ENCODE peak calls at places on chromosomes 5 and 9, in five cellular contexts. T, P, Q, E and D are unnamed samples. For H3K4me1, the result is how much of the 10 kb centered on the place peaks cover.

GRCh38 chr9:89542461-89543021 is 44.6 kb upstream of the SEMA4D start:
- DNase-seq in T (no peak), P (no peak), Q (no peak), E (no peak), D (no peak)

GRCh38 chr9:87556821-87557220 is 59.2 kb downstream of the DAPK1 start:
- DNase-seq in T (no peak), P (no peak), Q (peak), E (no peak), D (no peak)

GRCh38 chr9:77952641-77953341 is 78.8 kb downstream of the GNAQ start:
- DNase-seq in T (no peak), P (peak), Q (no peak), E (no peak), D (no peak)

GRCh38 chr5:137414112-137414511 is 85.0 kb downstream of the SPOCK1 start:
- DNase-seq in T (no peak), P (no peak), Q (no peak), E (no peak), D (no peak)

GRCh38 chr5:147384346-147385193 is 125.3 kb downstream of the DPYSL3 start:
- DNase-seq in T (no peak), P (peak), Q (no peak), E (no peak), D (no peak)

GRCh38 chr9:112408285-112408684 is 28.4 kb downstream of the HSDL2 start:
- DNase-seq in T (no peak), P (no peak), Q (no peak), E (no peak), D (no peak)

GRCh38 chr5:169100735-169101075 is 200.2 kb downstream of the SLIT3 start:
- DNase-seq in T (no peak), P (peak), Q (no peak), E (peak), D (no peak)

GRCh38 chr9:77751341-77752091 is 103.4 kb upstream of the GNA14 start:
- DNase-seq in T (no peak), P (peak), Q (no peak), E (no peak), D (peak)

GRCh38 chr5:40278881-40279280 is 400.8 kb upstream of the PTGER4 start:
- DNase-seq in T (no peak), P (no peak), Q (no peak), E (no peak), D (no peak)

GRCh38 chr5:90020575-90021535 is 388.7 kb downstream of the CETN3 start:
- DNase-seq in T (no peak), P (peak), Q (no peak), E (no peak), D (peak)

GRCh38 chr9:89442981-89443817 is 54.7 kb downstream of the SEMA4D start:
- DNase-seq in T (no peak), P (no peak), Q (no peak), E (no peak), D (no peak)

GRCh38 chr5:31707294-31707693 is 68.4 kb downstream of the PDZD2 start:
- DNase-seq in T (no peak), P (no peak), Q (no peak), E (no peak), D (peak)

GRCh38 chr5:11719888-11720481 is 184.3 kb downstream of the CTNND2 start:
- DNase-seq in T (no peak), P (peak), Q (no peak), E (no peak), D (peak)

GRCh38 chr5:34487202-34487879 is 168.8 kb upstream of the RAI14 start:
- DNase-seq in T (no peak), P (peak), Q (no peak), E (no peak), D (peak)

GRCh38 chr9:126838055-126838811 is 22.2 kb upstream of the ZBTB34 start:
- DNase-seq in T (no peak), P (no peak), Q (no peak), E (no peak), D (no peak)

GRCh38 chr5:139669681-139670368 is 21.7 kb downstream of the CXXC5 start:
- DNase-seq in T (no peak), P (no peak), Q (no peak), E (no peak), D (no peak)

GRCh38 chr5:138663561-138663960 is 88.4 kb upstream of the HSPA9 start:
- DNase-seq in T (no peak), P (no peak), Q (no peak), E (peak), D (no peak)

GRCh38 chr9:3292311-3292710 is 233.5 kb downstream of the RFX3 start:
- DNase-seq in T (no peak), P (peak), Q (no peak), E (no peak), D (no peak)

GRCh38 chr9:33184947-33185346 is 17.8 kb upstream of the B4GALT1 start:
- DNase-seq in T (no peak), P (no peak), Q (no peak), E (no peak), D (no peak)

GRCh38 chr5:60541980-60542379 is 158.0 kb downstream of the DEPDC1B start:
- DNase-seq in T (no peak), P (peak), Q (no peak), E (no peak), D (peak)

GRCh38 chr5:374631-375335 is 53.3 kb downstream of the AHRR start:
- DNase-seq in T (no peak), P (no peak), Q (no peak), E (peak), D (no peak)

GRCh38 chr9:95025213-95026170 is 292.0 kb downstream of the FANCC start:
- DNase-seq in T (peak), P (peak), Q (peak), E (no peak), D (peak)
- TF ChIP-seq CTCF in T (peak), P (peak), Q (peak), E (peak), D (peak)

GRCh38 chr5:172835246-172836030 is 1.4 kb downstream of the ERGIC1 start:
- DNase-seq in T (no peak), P (no peak), Q (no peak), E (no peak), D (no peak)

GRCh38 chr5:172839669-172840068 is 5.6 kb downstream of the ERGIC1 start:
- DNase-seq in T (no peak), P (no peak), Q (no peak), E (no peak), D (no peak)

GRCh38 chr5:172840077-172840777 is 6.2 kb downstream of the ERGIC1 start:
- DNase-seq in T (no peak), P (no peak), Q (no peak), E (no peak), D (no peak)

GRCh38 chr5:172838151-172838875 is 4.3 kb downstream of the ERGIC1 start:
- DNase-seq in T (no peak), P (no peak), Q (no peak), E (no peak), D (no peak)

DNA sequence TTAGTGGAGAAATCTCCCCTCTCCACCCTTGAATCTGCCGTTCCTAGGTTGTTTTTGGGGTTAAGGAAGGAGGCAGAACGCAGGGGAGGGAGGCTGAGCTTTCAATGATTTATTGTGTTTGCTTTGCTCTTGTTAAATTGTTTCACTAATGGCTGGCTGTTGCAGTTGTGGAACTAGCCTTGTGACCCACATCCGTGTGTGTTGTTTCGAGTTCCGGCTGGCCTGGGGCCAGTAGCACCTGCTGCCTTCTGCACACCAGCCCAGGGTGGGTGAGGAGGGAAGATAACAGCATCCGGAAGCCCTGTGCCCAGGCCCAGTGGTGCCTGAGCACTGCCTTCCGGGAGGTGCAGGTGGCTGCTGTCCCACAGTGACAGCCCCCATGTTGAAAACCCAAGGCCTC is 3.6 kb downstream of the ERGIC1 start:
- DNase-seq in T (peak), P (no peak), Q (peak), E (no peak), D (peak)
- H3K4me1 ChIP-seq in T (half or more), P (under half), Q (under half), E (half or more), D (under half)

GRCh38 chr9:133513214-133514088 is 11.3 kb downstream of the MYMK start:
- DNase-seq in T (peak), P (no peak), Q (no peak), E (no peak), D (no peak)
- H3K27ac ChIP-seq in T (no peak), P (no peak), Q (no peak), E (no peak), D (no peak)

GRCh38 chr5:9284272-9284671 is 261.6 kb downstream of the SEMA5A start:
- DNase-seq in T (no peak), P (no peak), Q (no peak), E (no peak), D (no peak)

GRCh38 chr5:9283021-9283420 is 262.9 kb downstream of the SEMA5A start:
- DNase-seq in T (no peak), P (no peak), Q (no peak), E (no peak), D (no peak)

GRCh38 chr5:9284781-9285307 is 261.0 kb downstream of the SEMA5A start:
- DNase-seq in T (no peak), P (no peak), Q (no peak), E (no peak), D (no peak)

GRCh38 chr5:9282211-9282610 is 263.7 kb downstream of the SEMA5A start:
- DNase-seq in T (no peak), P (no peak), Q (no peak), E (no peak), D (no peak)

GRCh38 chr5:9283473-9283872 is 262.4 kb downstream of the SEMA5A start:
- DNase-seq in T (no peak), P (no peak), Q (no peak), E (no peak), D (no peak)
- TF ChIP-seq CTCF in T (no peak), P (no peak), Q (no peak), E (no peak), D (no peak)

DNA sequence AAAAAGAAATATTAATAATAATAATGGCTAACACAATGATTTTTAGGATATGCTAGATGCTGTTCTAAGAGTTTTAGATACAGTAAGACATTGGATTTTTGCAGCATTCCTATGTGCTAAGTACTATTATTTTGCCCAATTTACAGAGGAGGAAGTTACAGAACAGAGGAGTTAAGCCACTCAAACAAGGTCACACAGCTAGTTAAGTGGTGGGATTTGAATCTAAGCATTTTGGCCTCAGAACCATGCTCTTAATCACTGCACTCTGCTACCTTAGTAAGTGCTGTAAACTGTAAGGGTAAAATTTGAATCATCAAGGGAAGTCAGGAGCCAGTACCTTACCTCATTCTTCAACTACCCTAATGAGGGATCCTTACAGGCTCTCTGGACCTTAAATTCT is 25.4 kb downstream of the RPS23 start:
- DNase-seq in T (no peak), P (no peak), Q (no peak), E (no peak), D (no peak)
- H3K4me1 ChIP-seq in T (under half), P (under half), Q (under half), E (under half), D (under half)

GRCh38 chr5:67214713-67215591 is 18.4 kb upstream of the CD180 start:
- DNase-seq in T (no peak), P (no peak), Q (no peak), E (no peak), D (peak)
- H3K27ac ChIP-seq in T (peak), P (no peak), Q (peak), E (peak), D (peak)

DNA sequence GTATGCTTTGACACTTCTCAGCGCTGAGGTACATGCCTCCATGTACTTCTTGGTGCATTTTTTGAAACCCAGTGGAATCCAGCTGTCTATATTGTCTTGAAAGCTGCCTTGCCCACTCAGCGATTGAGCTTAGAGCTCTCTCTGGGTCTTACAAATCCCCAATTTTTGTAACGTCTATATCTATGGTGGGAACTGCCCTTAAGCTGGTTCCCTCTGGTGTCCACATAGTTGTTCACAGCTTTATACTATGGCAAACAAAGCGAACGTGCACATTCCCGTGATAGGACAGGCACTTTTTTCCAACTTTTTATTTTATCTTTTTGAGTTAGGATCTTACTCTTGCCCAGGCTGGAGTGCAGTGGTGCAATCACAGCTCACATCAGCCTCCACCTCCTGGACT is 20.9 kb downstream of the CDHR2 start:
- DNase-seq in T (no peak), P (peak), Q (no peak), E (no peak), D (no peak)
- TF ChIP-seq CTCF in T (no peak), P (peak), Q (no peak), E (no peak), D (no peak)

DNA sequence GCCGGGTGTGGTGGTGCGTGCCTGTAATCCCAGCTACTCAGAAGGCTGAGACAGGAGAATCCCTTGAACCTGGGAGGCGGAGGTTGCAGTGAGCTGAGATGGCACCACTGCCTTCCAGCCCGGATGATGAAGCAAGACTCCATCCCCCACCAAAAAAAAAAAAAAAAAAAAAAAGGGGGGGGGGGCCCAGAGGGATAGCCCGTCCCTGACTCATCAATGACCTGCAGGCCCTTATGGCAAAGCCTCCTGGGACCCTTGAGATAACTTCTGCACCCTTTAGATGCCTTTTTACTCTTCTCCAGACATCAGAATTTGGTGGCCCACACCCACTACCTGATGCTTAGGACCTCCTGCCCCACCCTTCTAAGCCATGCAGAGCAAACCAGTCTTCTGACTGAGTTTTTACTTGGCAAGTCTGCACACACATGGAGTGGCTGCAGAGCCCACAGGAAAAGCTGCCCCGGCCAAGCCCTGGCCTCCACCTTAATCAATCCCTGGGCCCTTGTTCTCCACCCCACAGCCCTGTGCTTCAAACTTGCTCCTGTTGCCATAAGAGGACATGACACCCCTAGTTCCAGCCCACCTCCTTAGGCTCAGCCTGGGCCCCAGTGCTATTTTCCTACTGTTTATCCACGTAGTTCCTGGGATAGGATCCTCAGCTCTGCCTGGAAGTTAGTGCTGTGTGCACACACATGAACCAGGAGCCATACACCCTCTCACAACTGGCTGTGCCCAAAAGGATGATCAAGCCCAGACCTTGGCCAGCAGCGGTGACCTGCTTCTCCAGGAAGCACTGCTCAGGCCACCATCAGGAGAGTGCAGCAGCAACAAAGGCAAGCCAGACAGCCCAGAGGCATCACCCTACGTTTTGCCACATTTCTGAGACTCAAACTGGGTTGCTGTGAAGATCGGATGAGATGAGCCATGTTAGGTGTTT is 5.1 kb downstream of the MGAT1 start:
- DNase-seq in T (no peak), P (no peak), Q (no peak), E (no peak), D (no peak)
- H3K4me1 ChIP-seq in T (half or more), P (under half), Q (under half), E (half or more), D (under half)

DNA sequence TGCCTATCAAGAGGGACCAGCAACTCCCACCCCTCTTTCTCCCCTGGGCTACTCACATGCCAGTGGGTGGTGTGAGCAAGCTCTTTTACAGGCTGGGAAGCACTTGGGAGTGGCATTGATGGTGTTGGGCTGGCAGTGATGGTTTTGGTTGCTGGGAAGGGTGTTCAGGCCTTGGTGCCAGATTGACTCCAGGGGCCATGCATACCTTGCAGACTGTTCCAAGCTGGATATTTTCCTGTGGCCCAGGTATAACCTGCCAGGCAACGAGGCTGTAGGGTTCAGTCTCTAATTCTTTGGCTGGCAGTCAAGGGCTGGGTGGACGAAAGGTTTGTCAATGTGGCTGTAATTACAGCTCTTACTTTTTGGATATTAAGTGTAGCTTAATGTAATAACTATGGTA is 177.3 kb downstream of the MACROH2A1 start:
- DNase-seq in T (no peak), P (no peak), Q (no peak), E (peak), D (no peak)
- H3K27ac ChIP-seq in T (peak), P (no peak), Q (no peak), E (no peak), D (no peak)

GRCh38 chr9:120536949-120537640 is 42.9 kb downstream of the CDK5RAP2 start:
- DNase-seq in T (no peak), P (no peak), Q (no peak), E (no peak), D (no peak)
- TF ChIP-seq CTCF in T (no peak), P (no peak), Q (no peak), E (no peak), D (no peak)